ENCODE peak calls at places on chromosome 13, in four cellular contexts. N is tibial artery; A is uterus; B is CD8-positive, alpha-beta T cell. G is an unnamed sample.

GRCh38 chr13:74930402-74931165 is 551.4 kb downstream of the TBC1D4 start:
- DNase-seq in N (no peak), A (no peak), B (no peak), G (no peak)

GRCh38 chr13:101982903-101983302 is 418.9 kb downstream of the FGF14 start:
- DNase-seq in N (no peak), A (no peak), B (no peak), G (no peak)

GRCh38 chr13:33445476-33445875 is 159.9 kb upstream of the STARD13 start:
- DNase-seq in N (no peak), A (no peak), B (no peak), G (no peak)

GRCh38 chr13:95714142-95714832 is 37.3 kb downstream of the DNAJC3 start:
- DNase-seq in N (no peak), A (no peak), B (no peak), G (no peak)

GRCh38 chr13:73045036-73045435 is 13.8 kb upstream of the KLF5 start:
- DNase-seq in N (no peak), A (no peak), B (no peak), G (no peak)

GRCh38 chr13:50323440-50324070 is 308.3 kb downstream of the KCNRG start:
- DNase-seq in N (no peak), A (no peak), B (no peak), G (no peak)

GRCh38 chr13:46665630-46666482 is 112.9 kb downstream of the LRCH1 start:
- DNase-seq in N (no peak), A (no peak), B (no peak), G (no peak)

GRCh38 chr13:22298530-22298929 is 627.7 kb downstream of the FGF9 start:
- DNase-seq in N (no peak), A (no peak), B (no peak), G (no peak)

GRCh38 chr13:73879346-73880020 is 254.7 kb downstream of the KLF12 start:
- DNase-seq in N (no peak), A (no peak), B (no peak), G (no peak)

GRCh38 chr13:81197483-81197882 is 856.6 kb upstream of the SPRY2 start:
- DNase-seq in N (no peak), A (no peak), B (no peak), G (no peak)

GRCh38 chr13:109156181-109156935 is 526.9 kb downstream of the MYO16 start:
- DNase-seq in N (peak; percentile 70), A (no peak), B (no peak), G (peak; percentile 81)

GRCh38 chr13:19183676-19184075 is 2.1 kb upstream of the TUBA3C start:
- DNase-seq in N (no peak), A (no peak), B (no peak), G (no peak)

GRCh38 chr13:103531278-103531677 is 465.1 kb upstream of the SLC10A2 start:
- DNase-seq in N (no peak), A (no peak), B (no peak), G (no peak)

GRCh38 chr13:50589139-50589538 is 254.4 kb downstream of the DLEU7 start:
- DNase-seq in N (no peak), A (no peak), B (no peak), G (no peak)

GRCh38 chr13:45167611-45168554 is 33.0 kb downstream of the KCTD4 start:
- DNase-seq in N (no peak), A (no peak), B (no peak), G (no peak)

GRCh38 chr13:44352671-44353070 is 21.0 kb upstream of the SERP2 start:
- DNase-seq in N (no peak), A (no peak), B (no peak), G (no peak)

GRCh38 chr13:78309497-78310180 is 293.7 kb downstream of the POU4F1 start:
- DNase-seq in N (no peak), A (no peak), B (no peak), G (no peak)

GRCh38 chr13:76903544-76904162 is 17.4 kb upstream of the KCTD12 start:
- DNase-seq in N (peak; percentile 80), A (peak; percentile 62), B (peak; percentile 71), G (no peak)

GRCh38 chr13:76438050-76438449 is 448.2 kb downstream of the KCTD12 start:
- DNase-seq in N (no peak), A (no peak), B (no peak), G (no peak)

GRCh38 chr13:62320129-62320724 is 904.6 kb upstream of the PCDH20 start:
- DNase-seq in N (no peak), A (no peak), B (no peak), G (no peak)

GRCh38 chr13:84668637-84669036 is 786.4 kb upstream of the SLITRK1 start:
- DNase-seq in N (no peak), A (no peak), B (no peak), G (no peak)

GRCh38 chr13:92044351-92044750 is 645.9 kb downstream of the GPC5 start:
- DNase-seq in N (no peak), A (no peak), B (no peak), G (no peak)

GRCh38 chr13:33286143-33286542 is 588 bp upstream of the STARD13 start:
- DNase-seq in N (no peak), A (peak; percentile 38), B (no peak), G (no peak)

GRCh38 chr13:32086366-32086765 is 54.8 kb downstream of the FRY start:
- DNase-seq in N (no peak), A (peak; percentile 30), B (no peak), G (no peak)

GRCh38 chr13:20711301-20712044 is 8.0 kb downstream of the IL17D start:
- DNase-seq in N (peak; percentile 64), A (no peak), B (no peak), G (no peak)

GRCh38 chr13:28322256-28322895 is 172.6 kb downstream of the FLT1 start:
- DNase-seq in N (no peak), A (no peak), B (no peak), G (no peak)

GRCh38 chr13:113794764-113795173 is 35.7 kb downstream of the TMEM255B start:
- DNase-seq in N (no peak), A (no peak), B (no peak), G (no peak)

GRCh38 chr13:33172400-33172799 is 113.2 kb downstream of the STARD13 start:
- DNase-seq in N (no peak), A (no peak), B (no peak), G (no peak)

GRCh38 chr13:100490692-100491091 is 97.9 kb downstream of the GGACT start:
- DNase-seq in N (no peak), A (no peak), B (no peak), G (no peak)

GRCh38 chr13:67238277-67238859 is 8.2 kb upstream of the PCDH9 start:
- DNase-seq in N (no peak), A (no peak), B (no peak), G (no peak)

GRCh38 chr13:95523598-95523997 is 28.9 kb upstream of the CLDN10 start:
- DNase-seq in N (no peak), A (no peak), B (no peak), G (no peak)

GRCh38 chr13:75749407-75749806 is 113.3 kb downstream of the LMO7 start:
- DNase-seq in N (peak; percentile 88), A (no peak), B (no peak), G (peak; percentile 83)

GRCh38 chr13:34942732-34943674 is 933 bp downstream of the NBEA start:
- DNase-seq in N (peak; percentile 65), A (peak; percentile 20), B (peak; percentile 22), G (peak; percentile 60)

GRCh38 chr13:100525453-100526298 is 62.9 kb downstream of the GGACT start:
- DNase-seq in N (no peak), A (no peak), B (no peak), G (no peak)

GRCh38 chr13:92224052-92224821 is 825.8 kb downstream of the GPC5 start:
- DNase-seq in N (no peak), A (no peak), B (no peak), G (no peak)

GRCh38 chr13:63938851-63939250 is 2523.2 kb upstream of the PCDH20 start:
- DNase-seq in N (no peak), A (no peak), B (no peak), G (no peak)

GRCh38 chr13:20118268-20119140 is 42.3 kb downstream of the GJA3 start:
- DNase-seq in N (peak; percentile 81), A (peak; percentile 48), B (peak; percentile 53), G (no peak)

GRCh38 chr13:48233097-48233885 is at the start of gene ITM2B:
- DNase-seq in N (peak; percentile 77), A (peak; percentile 77), B (peak; percentile 64), G (no peak)

GRCh38 chr13:73440296-73440895 is 381.6 kb downstream of the KLF5 start:
- DNase-seq in N (no peak), A (no peak), B (no peak), G (no peak)

GRCh38 chr13:112066624-112067004 is 335 bp upstream of the SOX1 start:
- DNase-seq in N (no peak), A (no peak), B (peak; percentile 63), G (no peak)

GRCh38 chr13:110705826-110706569 is at the start of gene CARS2:
- DNase-seq in N (peak; percentile 99), A (peak; percentile 97), B (peak; percentile 89), G (peak; percentile 88)
- TF ChIP-seq CTCF in N (no peak), A (no peak), B (peak; percentile 32), G (no peak)

GRCh38 chr13:59479629-59480028 is 684.1 kb downstream of the DIAPH3 start:
- DNase-seq in N (no peak), A (no peak), B (no peak), G (no peak)

GRCh38 chr13:59483441-59484116 is 680.1 kb downstream of the DIAPH3 start:
- DNase-seq in N (no peak), A (no peak), B (no peak), G (no peak)

GRCh38 chr13:59478908-59479307 is 684.8 kb downstream of the DIAPH3 start:
- DNase-seq in N (no peak), A (no peak), B (no peak), G (no peak)

GRCh38 chr13:59480857-59481256 is 682.9 kb downstream of the DIAPH3 start:
- DNase-seq in N (no peak), A (no peak), B (no peak), G (no peak)

GRCh38 chr13:59480398-59480797 is 683.3 kb downstream of the DIAPH3 start:
- DNase-seq in N (no peak), A (no peak), B (no peak), G (no peak)
- H3K4me3 ChIP-seq in N (no peak overlapping the region), A (no peak overlapping the region), B (no peak overlapping the region), G (no peak overlapping the region)

DNA sequence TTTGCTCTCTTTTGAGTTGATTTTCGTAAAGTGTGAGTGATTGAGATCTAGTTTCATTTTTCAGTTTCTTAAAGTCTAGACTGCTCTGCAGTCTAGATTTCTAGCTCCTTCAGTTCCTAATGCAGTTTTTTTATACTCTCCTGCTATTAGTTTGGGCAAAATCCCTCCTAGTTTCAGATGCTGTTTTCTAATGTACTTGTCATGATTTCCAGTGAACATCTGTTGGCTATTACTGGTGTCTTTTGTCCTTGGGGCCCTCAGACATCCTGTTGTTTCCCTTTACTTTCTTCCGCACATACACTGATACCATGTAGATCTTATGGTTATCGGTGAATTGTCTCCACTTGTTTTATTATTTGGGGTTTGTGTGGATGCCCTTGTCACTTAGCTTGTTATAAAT is 292.1 kb downstream of the TDRD3 start:
- DNase-seq in N (no peak), A (no peak), B (no peak), G (no peak)
- TF ChIP-seq CTCF in N (no peak), A (no peak), B (no peak), G (no peak)

GRCh38 chr13:25046274-25046984 is 49.5 kb upstream of the PABPC3 start:
- DNase-seq in N (no peak), A (no peak), B (no peak), G (no peak)
- H3K4me3 ChIP-seq in N (peak overlapping the region; percentile 49), A (no peak overlapping the region), B (no peak overlapping the region), G (peak overlapping the region; percentile 57)